ENCODE peak calls at places on chromosomes 11 and 22, in five cellular contexts. Q, A, W, G and C are unnamed samples.

GRCh38 chr11:3983101-3983500 is 111.5 kb upstream of the RRM1 start:
- DNase-seq in Q (no peak), A (no peak), W (no peak), G (no peak), C (no peak)

GRCh38 chr11:2361565-2361964 is 15.5 kb upstream of the CD81 start:
- DNase-seq in Q (no peak), A (no peak), W (no peak), G (no peak), C (no peak)

GRCh38 chr22:17773606-17774205 is 563 bp downstream of the BID start:
- DNase-seq in Q (no peak), A (peak; percentile 35), W (peak; percentile 90), G (no peak), C (peak; percentile 60)

GRCh38 chr11:104668797-104669463 is 229.3 kb downstream of the CASP12 start:
- DNase-seq in Q (no peak), A (peak; percentile 93), W (no peak), G (peak; percentile 73), C (no peak)

GRCh38 chr22:40128989-40129388 is 48.7 kb upstream of the TNRC6B start:
- DNase-seq in Q (no peak), A (no peak), W (no peak), G (no peak), C (no peak)

GRCh38 chr22:50630376-50630775 is 2.4 kb upstream of the ARSA start:
- DNase-seq in Q (no peak), A (peak; percentile 13), W (no peak), G (no peak), C (no peak)

GRCh38 chr11:78354741-78355705 is 62.6 kb downstream of the GAB2 start:
- DNase-seq in Q (no peak), A (no peak), W (no peak), G (peak; percentile 79), C (peak; percentile 11)

GRCh38 chr11:10526974-10527918 is 13.7 kb downstream of the RNF141 start:
- DNase-seq in Q (no peak), A (peak; percentile 49), W (no peak), G (no peak), C (no peak)

GRCh38 chr11:29780756-29781155 is 236.1 kb downstream of the KCNA4 start:
- DNase-seq in Q (no peak), A (no peak), W (no peak), G (no peak), C (no peak)

GRCh38 chr22:38172016-38172431 is 9.6 kb downstream of the PLA2G6 start:
- DNase-seq in Q (no peak), A (peak; percentile 75), W (no peak), G (no peak), C (no peak)

GRCh38 chr11:114172871-114173444 is 113.4 kb downstream of the ZBTB16 start:
- DNase-seq in Q (no peak), A (no peak), W (no peak), G (no peak), C (no peak)

GRCh38 chr11:88979641-88980040 is 86.1 kb downstream of the GRM5 start:
- DNase-seq in Q (no peak), A (peak; percentile 91), W (no peak), G (peak; percentile 38), C (no peak)

GRCh38 chr11:13313005-13313819 is 35.6 kb downstream of the BMAL1 start:
- DNase-seq in Q (no peak), A (no peak), W (no peak), G (no peak), C (no peak)

GRCh38 chr22:38347181-38347943 is 30.1 kb upstream of the CSNK1E start:
- DNase-seq in Q (no peak), A (no peak), W (peak; percentile 56), G (no peak), C (peak; percentile 21)

GRCh38 chr11:34161812-34162506 is 56.5 kb downstream of the NAT10 start:
- DNase-seq in Q (no peak), A (peak; percentile 80), W (no peak), G (no peak), C (no peak)

GRCh38 chr11:74325649-74326645 is 14.5 kb upstream of the P4HA3 start:
- DNase-seq in Q (peak; percentile 75), A (peak; percentile 93), W (no peak), G (peak; percentile 97), C (peak; percentile 95)

GRCh38 chr22:21734540-21735197 is 925 bp downstream of the YPEL1 start:
- DNase-seq in Q (no peak), A (no peak), W (no peak), G (no peak), C (no peak)

GRCh38 chr22:46017166-46017565 is 40.2 kb upstream of the WNT7B start:
- DNase-seq in Q (no peak), A (peak; percentile 78), W (no peak), G (peak; percentile 45), C (no peak)

GRCh38 chr22:35598396-35598710 is 18.8 kb downstream of the MB start:
- DNase-seq in Q (no peak), A (no peak), W (no peak), G (no peak), C (no peak)

GRCh38 chr11:121810291-121810690 is 305.7 kb downstream of the BLID start:
- DNase-seq in Q (no peak), A (peak; percentile 82), W (no peak), G (peak; percentile 69), C (no peak)

GRCh38 chr22:17172172-17172833 is 13.2 kb upstream of the HDHD5 start:
- DNase-seq in Q (no peak), A (no peak), W (peak; percentile 83), G (no peak), C (peak; percentile 80)

GRCh38 chr11:76218449-76219206 is 12.3 kb upstream of the WNT11 start:
- DNase-seq in Q (no peak), A (no peak), W (no peak), G (no peak), C (no peak)

GRCh38 chr22:20494978-20495860 is at the start of gene KLHL22:
- DNase-seq in Q (no peak), A (peak; percentile 38), W (no peak), G (peak; percentile 32), C (peak; percentile 63)

GRCh38 chr11:15223318-15223717 is 108.6 kb downstream of the INSC start:
- DNase-seq in Q (no peak), A (peak; percentile 62), W (no peak), G (no peak), C (no peak)

GRCh38 chr22:47204002-47204979 is 441.8 kb downstream of the TBC1D22A start:
- DNase-seq in Q (no peak), A (no peak), W (peak; percentile 30), G (no peak), C (no peak)

GRCh38 chr11:116373545-116373944 is 399.2 kb downstream of the BUD13 start:
- DNase-seq in Q (no peak), A (no peak), W (no peak), G (no peak), C (no peak)

GRCh38 chr11:128756469-128756868 is 62.6 kb downstream of the FLI1 start:
- DNase-seq in Q (no peak), A (no peak), W (no peak), G (no peak), C (no peak)

GRCh38 chr11:102613455-102613854 is 11.7 kb downstream of the MMP20 start:
- DNase-seq in Q (no peak), A (no peak), W (no peak), G (no peak), C (no peak)

GRCh38 chr11:102615894-102616432 is 9.2 kb downstream of the MMP20 start:
- DNase-seq in Q (no peak), A (no peak), W (no peak), G (no peak), C (no peak)

GRCh38 chr11:102615077-102615893 is 9.8 kb downstream of the MMP20 start:
- DNase-seq in Q (no peak), A (peak; percentile 20), W (no peak), G (peak; percentile 13), C (no peak)

GRCh38 chr11:102617491-102618026 is 7.6 kb downstream of the MMP20 start:
- DNase-seq in Q (no peak), A (no peak), W (no peak), G (no peak), C (no peak)

DNA sequence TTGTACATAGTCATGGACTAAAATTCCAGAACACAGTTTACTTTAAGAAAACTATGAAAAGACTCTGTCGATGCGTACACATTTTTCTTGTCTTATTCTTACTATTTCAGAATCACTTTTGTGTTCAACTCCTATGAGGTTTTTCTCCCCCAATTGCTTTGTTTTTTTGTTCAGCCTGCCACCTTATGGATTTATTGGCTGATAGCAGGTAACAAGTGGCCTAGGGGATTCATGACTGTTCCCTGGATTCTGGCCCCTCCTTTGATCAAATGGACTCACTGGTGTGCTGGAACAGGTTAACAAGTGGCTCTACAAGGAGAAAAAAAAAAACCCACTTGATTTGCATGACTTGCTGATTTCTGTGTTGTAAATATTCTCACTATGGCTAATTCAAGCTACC is 10.6 kb downstream of the MMP20 start:
- DNase-seq in Q (no peak), A (no peak), W (no peak), G (no peak), C (no peak)
- TF ChIP-seq CTCF in Q (no peak), A (no peak), W (peak; percentile 34), G (no peak), C (no peak)

DNA sequence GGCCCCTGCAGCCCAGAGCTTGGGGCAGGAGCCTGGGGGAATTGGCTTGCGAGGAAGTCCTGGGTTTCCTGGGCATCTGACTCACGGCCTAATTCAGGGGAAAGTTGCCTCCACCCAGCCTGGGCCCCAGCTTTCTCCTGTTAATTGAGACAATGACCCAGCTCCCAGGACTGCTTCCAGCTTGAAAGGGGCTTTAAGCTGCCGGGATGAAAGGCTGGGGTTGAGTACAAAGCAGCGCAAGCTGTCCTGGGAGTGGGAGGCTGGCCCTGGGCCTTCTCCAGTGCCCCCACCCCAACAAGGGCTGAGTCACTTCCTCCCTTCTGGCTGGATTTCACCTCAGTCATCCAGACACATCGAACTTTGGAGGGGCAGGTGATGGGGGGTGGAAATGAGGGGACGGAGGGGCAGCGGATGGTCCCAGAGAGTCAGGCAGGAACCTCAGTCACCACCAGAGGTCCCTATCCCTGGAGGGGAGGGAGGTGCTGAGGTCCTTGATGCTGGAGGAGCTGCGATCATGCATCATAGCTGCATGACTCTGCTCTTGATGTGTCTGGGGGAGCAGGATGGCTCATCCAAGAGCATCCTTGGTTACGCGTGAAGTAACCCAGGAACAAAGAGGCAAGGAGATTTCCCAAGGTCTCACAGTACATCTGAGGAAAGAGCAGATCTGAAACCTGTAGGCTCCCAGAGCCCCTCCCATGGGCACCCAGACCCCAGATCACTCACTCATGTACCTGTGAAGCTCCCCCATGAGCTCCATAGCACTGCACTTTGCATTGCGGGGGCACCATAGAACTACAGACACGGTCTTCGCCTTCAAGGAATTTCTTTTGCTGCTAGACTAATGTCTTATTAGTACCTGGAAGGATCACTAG is 30.0 kb upstream of the OAF start:
- DNase-seq in Q (no peak), A (peak; percentile 85), W (peak; percentile 78), G (peak; percentile 31), C (no peak)
- TF ChIP-seq CTCF in Q (no peak), A (peak; percentile 17), W (peak; percentile 70), G (peak; percentile 15), C (no peak)

GRCh38 chr11:100922116-100922515 is 207.5 kb downstream of the PGR start:
- DNase-seq in Q (no peak), A (no peak), W (no peak), G (no peak), C (no peak)
- TF ChIP-seq CTCF in Q (no peak), A (no peak), W (no peak), G (no peak), C (no peak)

DNA sequence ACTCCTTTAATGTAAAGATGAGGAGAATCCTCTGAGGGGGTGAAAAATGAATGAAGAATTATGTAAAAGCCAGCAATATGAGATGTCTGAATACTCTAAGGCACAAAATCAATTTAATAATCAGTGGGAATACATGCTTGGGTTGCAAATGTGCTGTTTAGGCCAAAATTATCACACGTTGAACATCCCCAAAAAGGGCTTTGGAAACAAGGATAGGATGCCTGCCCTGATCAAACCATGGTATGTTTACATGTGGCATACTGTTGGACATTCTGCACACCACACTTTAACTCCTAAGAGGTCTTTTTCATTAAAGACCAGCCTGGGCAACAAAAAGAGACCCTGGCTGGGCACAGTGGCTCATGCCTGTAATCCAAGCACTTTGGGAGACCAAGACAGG is 26.3 kb downstream of the F2 start:
- DNase-seq in Q (no peak), A (no peak), W (no peak), G (no peak), C (no peak)
- TF ChIP-seq CTCF in Q (no peak), A (no peak), W (no peak), G (no peak), C (no peak)